ENCODE peak calls at places on chromosomes 13 and 19, in seven cellular contexts. C, U, S, Q, M, P and Y are unnamed samples.

GRCh38 chr13:20146381-20146780 is 14.5 kb downstream of the GJA3 start:
- DNase-seq in C (no peak), S (no peak), U (no peak), Q (no peak), P (no peak), M (no peak), Y (no peak)

GRCh38 chr13:20828540-20829364 is 55.0 kb upstream of the EEF1AKMT1 start:
- DNase-seq in U (peak), C (peak), M (peak), P (no peak), S (peak), Q (no peak), Y (peak)

GRCh38 chr19:18385675-18386542 is at the start of gene GDF15:
- DNase-seq in M (peak), S (peak), C (peak), Q (no peak), U (peak), P (peak), Y (peak)

GRCh38 chr13:100409132-100409531 is 179.5 kb downstream of the GGACT start:
- DNase-seq in C (no peak), M (peak), Q (no peak), P (no peak), S (no peak), U (no peak), Y (no peak)

GRCh38 chr13:93872376-93872775 is 607.1 kb downstream of the DCT start:
- DNase-seq in P (no peak), Q (no peak), S (no peak), U (no peak), C (no peak), M (no peak), Y (no peak)

GRCh38 chr13:99828114-99828513 is 143.5 kb downstream of the ZIC5 start:
- DNase-seq in M (no peak), C (no peak), P (no peak), Q (no peak), S (no peak), U (no peak), Y (no peak)

GRCh38 chr19:55165952-55166529 is 372 bp downstream of the DNAAF3 start:
- DNase-seq in Q (no peak), P (peak), U (peak), S (peak), M (peak), C (peak), Y (peak)

GRCh38 chr19:6233051-6233826 is 46.5 kb downstream of the MLLT1 start:
- DNase-seq in C (no peak), Q (no peak), U (peak), M (peak), P (peak), S (peak), Y (no peak)

GRCh38 chr19:5941673-5942072 is 27.6 kb downstream of the CAPS start:
- DNase-seq in C (no peak), P (no peak), Q (no peak), M (no peak), U (no peak), S (no peak), Y (no peak)

GRCh38 chr19:543912-544608 is at the start of gene GZMM:
- DNase-seq in C (no peak), U (no peak), S (no peak), P (no peak), M (no peak), Q (peak), Y (no peak)

GRCh38 chr19:46081928-46082727 is 41.3 kb upstream of the IGFL4 start:
- DNase-seq in S (no peak), U (peak), M (peak), P (no peak), Q (no peak), C (peak), Y (peak)

GRCh38 chr19:54162884-54163283 is 3.4 kb upstream of the LENG1 start:
- DNase-seq in P (no peak), U (no peak), S (no peak), M (no peak), C (no peak), Q (no peak), Y (no peak)

GRCh38 chr19:6297202-6297601 is 17.4 kb upstream of the MLLT1 start:
- DNase-seq in P (no peak), C (no peak), Q (no peak), M (no peak), S (no peak), U (no peak), Y (no peak)

GRCh38 chr19:35879770-35880317 is 11.5 kb downstream of the APLP1 start:
- DNase-seq in S (peak), U (peak), Q (peak), M (peak), C (peak), P (peak), Y (peak)

DNA sequence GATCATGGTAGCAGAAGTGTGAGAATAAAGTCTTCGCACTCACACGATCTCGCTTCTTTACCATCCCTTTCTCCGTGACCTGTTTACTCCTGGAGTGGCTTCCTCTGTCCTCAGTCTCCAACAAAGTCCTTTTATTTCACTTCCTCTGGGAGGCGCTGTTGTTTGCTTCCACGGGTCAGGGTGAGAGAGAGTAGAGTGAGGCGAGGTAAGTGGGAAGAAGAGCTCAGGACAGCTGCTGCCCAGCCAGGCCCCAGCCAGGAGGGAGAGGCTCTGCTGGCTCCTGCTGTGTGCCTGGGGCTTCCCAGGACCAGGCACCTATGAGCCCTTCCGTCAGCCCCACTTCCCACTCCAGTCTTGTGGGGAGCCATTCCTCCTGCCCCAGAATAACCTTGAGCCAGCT is 242.1 kb downstream of the FGF9 start:
- DNase-seq in S (no peak), Q (no peak), P (no peak), M (no peak), C (no peak), U (no peak), Y (no peak)
- TF ChIP-seq CTCF in S (no peak), Q (no peak), P (no peak), M (no peak), C (no peak), U (no peak), Y (no peak)

GRCh38 chr13:109610517-109610916 is 175.9 kb downstream of the IRS2 start:
- DNase-seq in P (peak), C (no peak), M (peak), U (peak), Q (peak), S (peak), Y (no peak)
- TF ChIP-seq CTCF in P (no peak), C (no peak), M (peak), U (peak), Q (peak), S (peak), Y (peak)

DNA sequence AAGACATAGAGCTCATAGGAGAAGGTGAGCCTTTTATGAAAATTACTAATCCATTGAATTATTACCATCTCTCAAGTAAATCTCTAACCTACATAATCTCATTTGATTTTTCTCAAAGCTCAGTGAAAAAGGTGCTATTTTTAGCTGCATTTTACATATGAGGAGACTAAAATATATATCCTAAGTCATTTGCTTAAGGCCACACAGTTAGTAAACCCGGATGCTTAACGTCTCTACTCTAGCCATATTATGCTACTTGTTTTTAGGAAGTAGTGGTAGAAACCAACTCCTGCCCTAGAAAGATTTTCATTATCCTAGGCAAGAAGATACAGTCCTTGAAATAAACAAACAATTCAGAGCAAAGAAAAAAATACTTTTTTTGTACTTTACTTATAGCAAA is 108.9 kb downstream of the RBM26 start:
- DNase-seq in P (no peak), C (no peak), M (no peak), S (no peak), Q (no peak), U (no peak), Y (no peak)
- TF ChIP-seq CTCF in P (no peak), C (no peak), M (no peak), S (no peak), Q (no peak), U (no peak), Y (no peak)

GRCh38 chr13:59542303-59542702 is 621.4 kb downstream of the DIAPH3 start:
- DNase-seq in S (no peak), C (no peak), Q (no peak), U (no peak), P (no peak), M (peak), Y (no peak)

GRCh38 chr13:59547950-59548349 is 615.8 kb downstream of the DIAPH3 start:
- DNase-seq in Q (no peak), U (no peak), C (no peak), P (no peak), M (no peak), S (no peak), Y (no peak)

GRCh38 chr13:59543418-59543817 is 620.3 kb downstream of the DIAPH3 start:
- DNase-seq in C (no peak), Q (no peak), S (no peak), M (no peak), P (no peak), U (no peak), Y (no peak)

GRCh38 chr13:59546178-59546577 is 617.5 kb downstream of the DIAPH3 start:
- DNase-seq in Q (no peak), U (no peak), C (no peak), S (no peak), P (no peak), M (no peak), Y (no peak)

DNA sequence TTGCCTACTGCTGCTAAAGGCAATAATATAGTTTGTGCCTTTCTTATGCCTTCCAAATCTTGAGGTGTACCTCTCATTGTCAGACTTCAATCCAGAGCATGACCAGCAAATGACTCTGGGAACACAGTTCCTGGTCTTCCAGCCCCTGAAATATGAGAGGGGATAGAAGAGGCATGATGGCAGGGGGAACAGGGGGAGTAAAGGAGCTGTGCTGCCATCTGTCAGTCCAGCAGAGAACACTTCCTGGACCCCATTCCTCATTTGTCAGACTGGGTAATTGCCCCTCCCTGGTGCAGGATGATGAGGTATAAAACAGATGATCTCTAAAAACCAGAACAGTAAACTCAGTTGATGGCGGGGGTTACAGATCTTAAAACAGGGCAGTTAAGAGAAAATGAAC is 618.7 kb downstream of the DIAPH3 start:
- DNase-seq in M (no peak), Q (no peak), P (no peak), U (peak), C (no peak), S (no peak), Y (no peak)
- TF ChIP-seq CTCF in M (no peak), Q (no peak), P (no peak), U (peak), C (no peak), S (no peak), Y (no peak)